ENCODE peak calls at places on chromosomes 13 and 19, in five cellular contexts. H, B, I, Q and V are unnamed samples.

GRCh38 chr13:102220681-102221228 is 181.1 kb downstream of the FGF14 start:
- DNase-seq in B (no peak), I (no peak), Q (no peak), H (no peak), V (no peak)

GRCh38 chr19:18746393-18747167 is 44.5 kb downstream of the COMP start:
- DNase-seq in I (no peak), Q (no peak), B (no peak), H (no peak), V (no peak)

GRCh38 chr13:51801631-51802099 is 2.3 kb downstream of the DHRS12 start:
- DNase-seq in I (no peak), Q (peak), B (no peak), H (no peak), V (peak)

GRCh38 chr19:12792048-12792852 is 964 bp downstream of the JUNB start:
- DNase-seq in B (peak), I (peak), Q (peak), H (no peak), V (peak)

GRCh38 chr19:11160119-11160768 is 4.7 kb upstream of the SPC24 start:
- DNase-seq in I (no peak), H (no peak), Q (no peak), B (no peak), V (no peak)

GRCh38 chr13:31891472-31891871 is 140.1 kb upstream of the FRY start:
- DNase-seq in B (no peak), H (no peak), I (no peak), Q (no peak), V (no peak)

GRCh38 chr19:38252935-38253691 is 3.1 kb downstream of the PPP1R14A start:
- DNase-seq in I (no peak), Q (peak), H (no peak), B (no peak), V (no peak)

GRCh38 chr13:48923376-48923775 is 52.3 kb upstream of the FNDC3A start:
- DNase-seq in B (no peak), H (no peak), I (no peak), Q (no peak), V (no peak)

GRCh38 chr19:45780448-45781281 is 1.6 kb downstream of the DMPK start:
- DNase-seq in Q (no peak), I (no peak), B (no peak), H (no peak), V (no peak)

GRCh38 chr19:46299004-46299509 is 2.2 kb downstream of the HIF3A start:
- DNase-seq in I (no peak), H (peak), B (no peak), Q (peak), V (peak)

GRCh38 chr19:48518207-48518606 is 6.6 kb upstream of the LMTK3 start:
- DNase-seq in H (no peak), I (no peak), B (no peak), Q (no peak), V (peak)